ENCODE peak calls at places on chromosome 10, in six cellular contexts. I, X, E, G, W and V are unnamed samples.

GRCh38 chr10:24465124-24465874 is 256.4 kb downstream of the KIAA1217 start:
- DNase-seq in I (peak; percentile 28), X (no peak), E (peak; percentile 33), G (no peak), W (peak; percentile 99), V (no peak)

GRCh38 chr10:110414563-110415309 is 83.0 kb upstream of the DUSP5 start:
- DNase-seq in I (peak; percentile 96), X (no peak), E (no peak), G (no peak), W (peak; percentile 62), V (no peak)

GRCh38 chr10:119806334-119807130 is 66.1 kb downstream of the MCMBP start:
- DNase-seq in I (no peak), X (no peak), E (no peak), G (no peak), W (no peak), V (peak; percentile 19)

GRCh38 chr10:117271427-117271826 is 30.5 kb downstream of the SLC18A2 start:
- DNase-seq in I (peak; percentile 75), X (no peak), E (no peak), G (no peak), W (peak; percentile 36), V (no peak)

GRCh38 chr10:108421256-108421655 is 1256.8 kb upstream of the SORCS1 start:
- DNase-seq in I (no peak), X (no peak), E (no peak), G (no peak), W (no peak), V (no peak)

GRCh38 chr10:132452216-132452650 is 55.2 kb downstream of the PWWP2B start:
- DNase-seq in I (no peak), X (no peak), E (no peak), G (no peak), W (no peak), V (peak; percentile 78)

GRCh38 chr10:28560617-28561016 is 27.7 kb downstream of the WAC start:
- DNase-seq in I (no peak), X (no peak), E (no peak), G (no peak), W (no peak), V (no peak)

GRCh38 chr10:21318768-21319167 is 206.7 kb downstream of the SKIDA1 start:
- DNase-seq in I (no peak), X (no peak), E (no peak), G (no peak), W (peak; percentile 37), V (no peak)

GRCh38 chr10:122515588-122516231 is 44.8 kb upstream of the DMBT1 start:
- DNase-seq in I (no peak), X (peak; percentile 39), E (no peak), G (no peak), W (peak; percentile 80), V (no peak)

GRCh38 chr10:116972136-116972535 is 32.9 kb downstream of the SHTN1 start:
- DNase-seq in I (no peak), X (no peak), E (no peak), G (no peak), W (no peak), V (no peak)

GRCh38 chr10:128463991-128464755 is 337.9 kb upstream of the MKI67 start:
- DNase-seq in I (no peak), X (peak; percentile 23), E (peak; percentile 46), G (no peak), W (peak; percentile 55), V (peak; percentile 20)

GRCh38 chr10:48791267-48791928 is 106.7 kb downstream of the WDFY4 start:
- DNase-seq in I (no peak), X (no peak), E (no peak), G (no peak), W (no peak), V (no peak)

GRCh38 chr10:44391981-44392380 is 7.1 kb upstream of the CXCL12 start:
- DNase-seq in I (no peak), X (no peak), E (no peak), G (no peak), W (no peak), V (no peak)

GRCh38 chr10:4981722-4982471 is 18.7 kb downstream of the AKR1C1 start:
- DNase-seq in I (peak; percentile 52), X (no peak), E (peak; percentile 69), G (no peak), W (peak; percentile 51), V (peak; percentile 47)

GRCh38 chr10:17744395-17744841 is 7.6 kb upstream of the TMEM236 start:
- DNase-seq in I (no peak), X (no peak), E (no peak), G (no peak), W (no peak), V (no peak)

GRCh38 chr10:6211341-6212265 is 8.9 kb downstream of the PFKFB3 start:
- DNase-seq in I (no peak), X (peak; percentile 61), E (no peak), G (no peak), W (peak; percentile 65), V (peak; percentile 72)

GRCh38 chr10:117684673-117685211 is 142.2 kb downstream of the EMX2 start:
- DNase-seq in I (peak; percentile 51), X (peak; percentile 34), E (peak; percentile 41), G (no peak), W (no peak), V (peak; percentile 78)

GRCh38 chr10:131694963-131695813 is 205.6 kb upstream of the PPP2R2D start:
- DNase-seq in I (no peak), X (no peak), E (no peak), G (no peak), W (no peak), V (no peak)

GRCh38 chr10:71933651-71934050 is 30.5 kb upstream of the CHST3 start:
- DNase-seq in I (no peak), X (no peak), E (no peak), G (no peak), W (no peak), V (no peak)

GRCh38 chr10:22803201-22803895 is 89.0 kb upstream of the PIP4K2A start:
- DNase-seq in I (peak; percentile 51), X (no peak), E (no peak), G (no peak), W (peak; percentile 79), V (no peak)

GRCh38 chr10:103789771-103790201 is 65.6 kb downstream of the SH3PXD2A start:
- DNase-seq in I (peak; percentile 50), X (peak; percentile 15), E (no peak), G (no peak), W (no peak), V (no peak)

GRCh38 chr10:9339702-9340101 is 1285.2 kb downstream of the GATA3 start:
- DNase-seq in I (no peak), X (no peak), E (no peak), G (no peak), W (no peak), V (no peak)

GRCh38 chr10:129417164-129417563 is 49.9 kb upstream of the MGMT start:
- DNase-seq in I (no peak), X (no peak), E (no peak), G (no peak), W (peak; percentile 1), V (no peak)

GRCh38 chr10:33052476-33052875 is 94.4 kb upstream of the ITGB1 start:
- DNase-seq in I (no peak), X (no peak), E (no peak), G (no peak), W (no peak), V (no peak)

GRCh38 chr10:49388161-49388560 is 7.7 kb downstream of the DRGX start:
- DNase-seq in I (no peak), X (no peak), E (no peak), G (no peak), W (no peak), V (no peak)

GRCh38 chr10:69506834-69507643 is 55.8 kb downstream of the TSPAN15 start:
- DNase-seq in I (peak; percentile 85), X (no peak), E (no peak), G (no peak), W (no peak), V (peak; percentile 72)

GRCh38 chr10:73117976-73118743 is 7.9 kb downstream of the NUDT13 start:
- DNase-seq in I (peak; percentile 99), X (no peak), E (no peak), G (no peak), W (peak; percentile 42), V (peak; percentile 35)

GRCh38 chr10:32263300-32263699 is 83.7 kb downstream of the EPC1 start:
- DNase-seq in I (peak; percentile 24), X (no peak), E (no peak), G (no peak), W (peak; percentile 23), V (no peak)

GRCh38 chr10:91939653-91940052 is 16.1 kb downstream of the BTAF1 start:
- DNase-seq in I (no peak), X (no peak), E (no peak), G (no peak), W (no peak), V (no peak)
- H3K36me3 ChIP-seq in I (peaks cover 22% of the 10 kb centered on the region), X (peaks cover 55% of the 10 kb centered on the region), E (peaks cover 7% of the 10 kb centered on the region), G (peaks cover 45% of the 10 kb centered on the region), W (no peaks in the 10 kb centered on the region), V (peaks cover 11% of the 10 kb centered on the region)

GRCh38 chr10:13661261-13661660 is 74.5 kb downstream of the PRPF18 start:
- DNase-seq in I (no peak), X (no peak), E (no peak), G (no peak), W (no peak), V (no peak)
- H3K36me3 ChIP-seq in I (peaks cover 4% of the 10 kb centered on the region), X (peaks cover 83% of the 10 kb centered on the region), E (peaks cover 26% of the 10 kb centered on the region), G (no peaks in the 10 kb centered on the region), W (peaks cover 30% of the 10 kb centered on the region), V (no peaks in the 10 kb centered on the region)

GRCh38 chr10:101671453-101671852 is 23.5 kb downstream of the FBXW4 start:
- DNase-seq in I (no peak), X (no peak), E (no peak), G (no peak), W (no peak), V (no peak)
- H3K36me3 ChIP-seq in I (no peaks in the 10 kb centered on the region), X (peaks cover 96% of the 10 kb centered on the region), E (peaks cover 33% of the 10 kb centered on the region), G (no peaks in the 10 kb centered on the region), W (no peaks in the 10 kb centered on the region), V (peaks cover 8% of the 10 kb centered on the region)

GRCh38 chr10:80755893-80756292 is 218.2 kb downstream of the SH2D4B start:
- DNase-seq in I (no peak), X (no peak), E (no peak), G (no peak), W (no peak), V (no peak)

GRCh38 chr10:80751940-80752339 is 214.2 kb downstream of the SH2D4B start:
- DNase-seq in I (no peak), X (no peak), E (no peak), G (no peak), W (no peak), V (no peak)
- H3K36me3 ChIP-seq in I (no peaks in the 10 kb centered on the region), X (no peaks in the 10 kb centered on the region), E (no peaks in the 10 kb centered on the region), G (no peaks in the 10 kb centered on the region), W (no peaks in the 10 kb centered on the region), V (no peaks in the 10 kb centered on the region)

GRCh38 chr10:70743430-70743788 is 41.8 kb downstream of the TBATA start:
- DNase-seq in I (no peak), X (no peak), E (no peak), G (no peak), W (no peak), V (no peak)
- H3K36me3 ChIP-seq in I (no peaks in the 10 kb centered on the region), X (no peaks in the 10 kb centered on the region), E (no peaks in the 10 kb centered on the region), G (no peaks in the 10 kb centered on the region), W (peaks cover 3% of the 10 kb centered on the region), V (no peaks in the 10 kb centered on the region)